ENCODE peak calls at places on chromosomes 4 and X, in four cellular contexts. P is A549, S is lower lobe of right lung, K is uterus. J is an unnamed sample.

GRCh38 chrX:68090266-68090665 is 343.0 kb downstream of the OPHN1 start:
- DNase-seq in S (no peak), P (peak; percentile 3), K (no peak), J (no peak)

GRCh38 chr4:150215601-150216000 is 137.4 kb downstream of the DCLK2 start:
- DNase-seq in P (no peak), S (no peak), K (no peak), J (no peak)

GRCh38 chrX:49308604-49309269 is 5.3 kb downstream of the GAGE10 start:
- DNase-seq in P (no peak), S (peak; percentile 57), K (peak; percentile 37), J (no peak)

GRCh38 chr4:9880411-9881197 is 99.2 kb downstream of the DRD5 start:
- DNase-seq in P (no peak), S (no peak), K (no peak), J (no peak)

GRCh38 chr4:5969336-5969735 is 48.9 kb downstream of the C4orf50 start:
- DNase-seq in K (no peak), S (no peak), P (no peak), J (no peak)

GRCh38 chrX:78333521-78333920 is 6.1 kb upstream of the CYSLTR1 start:
- DNase-seq in S (no peak), P (no peak), K (no peak), J (no peak)

GRCh38 chrX:154432210-154432609 is 3.7 kb downstream of the ATP6AP1 start:
- DNase-seq in K (no peak), P (no peak), S (no peak), J (no peak)

GRCh38 chrX:104318330-104319009 is 63.7 kb upstream of the ESX1 start:
- DNase-seq in S (no peak), K (no peak), P (peak; percentile 79), J (no peak)

GRCh38 chr4:72209600-72209999 is 177.8 kb downstream of the NPFFR2 start:
- DNase-seq in S (no peak), P (no peak), K (no peak), J (no peak)

GRCh38 chr4:123976285-123976684 is 579.7 kb downstream of the SPRY1 start:
- DNase-seq in K (no peak), S (no peak), P (no peak), J (no peak)

GRCh38 chr4:121706595-121707021 is 9.8 kb upstream of the ANXA5 start:
- DNase-seq in S (no peak), P (no peak), K (no peak), J (no peak)

GRCh38 chr4:19213388-19213787 is 1038.3 kb upstream of the SLIT2 start:
- DNase-seq in K (no peak), P (no peak), S (no peak), J (no peak)

GRCh38 chr4:44638091-44638490 is 13.3 kb downstream of the YIPF7 start:
- DNase-seq in K (no peak), S (no peak), P (no peak), J (no peak)

GRCh38 chr4:118920247-118920646 is 31.6 kb downstream of the SYNPO2 start:
- DNase-seq in K (peak; percentile 34), P (no peak), S (no peak), J (no peak)

GRCh38 chr4:752196-752861 is 46.7 kb downstream of the PCGF3 start:
- DNase-seq in P (no peak), S (peak; percentile 41), K (no peak), J (no peak)

GRCh38 chr4:163107754-163108153 is 58.9 kb downstream of the NAF1 start:
- DNase-seq in P (peak; percentile 2), K (no peak), S (no peak), J (no peak)

GRCh38 chr4:147620315-147620714 is 3.1 kb downstream of the TMEM184C start:
- DNase-seq in K (no peak), P (no peak), S (no peak), J (no peak)

GRCh38 chr4:2304877-2305561 is 43.1 kb upstream of the MXD4 start:
- DNase-seq in S (no peak), K (no peak), P (no peak), J (no peak)

GRCh38 chr4:1293981-1294380 is 4.3 kb downstream of the MAEA start:
- DNase-seq in K (no peak), P (no peak), S (no peak), J (no peak)

GRCh38 chr4:7772708-7773385 is 166.8 kb downstream of the AFAP1 start:
- DNase-seq in P (no peak), K (peak; percentile 59), S (no peak), J (no peak)

GRCh38 chrX:13078739-13079444 is 34.5 kb upstream of the FAM9C start:
- DNase-seq in P (no peak), S (no peak), K (peak; percentile 58), J (no peak)

GRCh38 chr4:64718091-64718490 is 308.8 kb upstream of the TECRL start:
- DNase-seq in P (no peak), S (no peak), K (no peak), J (no peak)

GRCh38 chr4:147318581-147318980 is 162.3 kb upstream of the EDNRA start:
- DNase-seq in P (no peak), S (no peak), K (no peak), J (no peak)

GRCh38 chrX:78619829-78620228 is 39.3 kb downstream of the RTL3 start:
- DNase-seq in K (no peak), P (no peak), S (no peak), J (no peak)

GRCh38 chrX:56802921-56803848 is 74.1 kb downstream of the NBDY start:
- DNase-seq in K (peak; percentile 87), P (no peak), S (no peak), J (peak; percentile 16)

GRCh38 chrX:53605004-53605403 is 81.5 kb downstream of the HUWE1 start:
- DNase-seq in P (no peak), S (no peak), K (no peak), J (no peak)

GRCh38 chr4:28966982-28967381 is 1753.2 kb upstream of the PCDH7 start:
- DNase-seq in K (no peak), P (no peak), S (no peak), J (no peak)

GRCh38 chr4:2859514-2859913 is 15.9 kb downstream of the ADD1 start:
- DNase-seq in S (no peak), K (no peak), P (no peak), J (no peak)

GRCh38 chr4:186651181-186651603 is 72.5 kb downstream of the FAT1 start:
- DNase-seq in P (no peak), K (no peak), S (no peak), J (no peak)

GRCh38 chr4:138014664-138015288 is 227.4 kb downstream of the SLC7A11 start:
- DNase-seq in P (no peak), K (no peak), S (no peak), J (no peak)

GRCh38 chr4:112830753-112831386 is 193.9 kb downstream of the LARP7 start:
- DNase-seq in K (no peak), P (no peak), S (no peak), J (no peak)

GRCh38 chr4:112836895-112837294 is 200.0 kb downstream of the LARP7 start:
- DNase-seq in S (no peak), P (no peak), K (no peak), J (no peak)

GRCh38 chr4:112832493-112832892 is 195.6 kb downstream of the LARP7 start:
- DNase-seq in S (no peak), K (no peak), P (no peak), J (no peak)
- H3K9me3 ChIP-seq in S (no peaks in the 10 kb centered on the region), K (no peaks in the 10 kb centered on the region), P (no peaks in the 10 kb centered on the region), J (peaks cover 3% of the 10 kb centered on the region)

DNA sequence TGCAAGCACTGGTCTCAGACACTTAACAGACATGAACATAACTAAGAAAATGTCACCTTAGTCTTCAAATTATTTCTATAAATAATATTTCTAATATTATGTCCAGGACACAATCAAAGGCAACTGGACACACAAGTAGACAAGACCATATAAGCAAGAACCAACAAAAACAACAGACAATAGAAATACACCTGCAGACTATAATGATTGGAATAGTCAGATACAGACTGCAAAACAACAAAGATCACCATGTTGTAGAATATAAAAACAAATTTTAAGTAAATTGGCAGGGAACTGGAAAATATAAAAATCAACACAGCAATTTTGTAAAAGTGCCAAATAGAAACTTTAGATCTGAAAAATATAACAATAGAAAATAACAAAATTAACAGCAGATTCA is 220.7 kb downstream of the CLCN4 start:
- DNase-seq in P (no peak), S (no peak), K (no peak), J (no peak)
- H3K9me3 ChIP-seq in P (peaks cover 14% of the 10 kb centered on the region), S (peaks cover 3% of the 10 kb centered on the region), K (peaks cover 6% of the 10 kb centered on the region), J (no peaks in the 10 kb centered on the region)

GRCh38 chr4:96729641-96730040 is 889.7 kb downstream of the PDHA2 start:
- DNase-seq in S (no peak), K (no peak), P (no peak), J (no peak)
- H3K9me3 ChIP-seq in S (no peaks in the 10 kb centered on the region), K (no peaks in the 10 kb centered on the region), P (no peaks in the 10 kb centered on the region), J (no peaks in the 10 kb centered on the region)

DNA sequence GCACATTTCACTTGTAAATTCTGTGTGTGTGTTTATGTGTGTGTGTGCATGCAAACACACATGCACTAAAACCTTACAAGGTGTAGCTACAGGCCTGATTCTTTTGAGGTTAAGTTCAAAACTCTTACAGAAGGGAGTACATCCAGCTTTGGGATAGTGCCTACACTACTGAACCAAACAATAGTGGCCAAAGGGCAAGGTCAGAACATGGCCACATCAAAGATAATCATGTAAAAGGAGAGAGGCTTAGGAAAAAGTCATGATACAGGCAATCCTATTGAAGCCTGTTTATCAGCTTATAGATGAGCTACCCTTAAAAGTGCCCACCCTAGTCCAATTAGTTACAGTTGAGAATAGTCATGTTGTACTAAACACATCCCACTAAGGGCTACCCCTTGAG is 139.6 kb downstream of the IDS start:
- DNase-seq in P (no peak), S (no peak), K (no peak), J (no peak)
- H3K9me3 ChIP-seq in P (no peaks in the 10 kb centered on the region), S (no peaks in the 10 kb centered on the region), K (no peaks in the 10 kb centered on the region), J (no peaks in the 10 kb centered on the region)

GRCh38 chrX:144809025-144809424 is 438.3 kb upstream of the SPANXN1 start:
- DNase-seq in K (no peak), P (no peak), S (no peak), J (no peak)
- H3K9me3 ChIP-seq in K (no peaks in the 10 kb centered on the region), P (no peaks in the 10 kb centered on the region), S (no peaks in the 10 kb centered on the region), J (no peaks in the 10 kb centered on the region)

GRCh38 chr4:58188313-58188712 is 1078.1 kb upstream of the IGFBP7 start:
- DNase-seq in P (no peak), K (no peak), S (no peak), J (no peak)

GRCh38 chr4:58191086-58191485 is 1080.9 kb upstream of the IGFBP7 start:
- DNase-seq in K (no peak), S (no peak), P (peak; percentile 1), J (no peak)

GRCh38 chr4:58192217-58192616 is 1082.0 kb upstream of the IGFBP7 start:
- DNase-seq in K (no peak), P (no peak), S (no peak), J (no peak)
- H3K9me3 ChIP-seq in K (no peaks in the 10 kb centered on the region), P (no peaks in the 10 kb centered on the region), S (no peaks in the 10 kb centered on the region), J (no peaks in the 10 kb centered on the region)

GRCh38 chrX:148466292-148466691 is 34.1 kb upstream of the AFF2 start:
- DNase-seq in P (no peak), S (no peak), K (no peak), J (no peak)

GRCh38 chrX:148470324-148470723 is 30.1 kb upstream of the AFF2 start:
- DNase-seq in P (no peak), S (no peak), K (no peak), J (no peak)
- H3K9me3 ChIP-seq in P (no peaks in the 10 kb centered on the region), S (no peaks in the 10 kb centered on the region), K (no peaks in the 10 kb centered on the region), J (no peaks in the 10 kb centered on the region)

GRCh38 chrX:72057844-72058243 is 73.9 kb downstream of the RTL5 start:
- DNase-seq in P (no peak), K (no peak), S (no peak), J (no peak)
- H3K9me3 ChIP-seq in P (no peaks in the 10 kb centered on the region), K (no peaks in the 10 kb centered on the region), S (no peaks in the 10 kb centered on the region), J (no peaks in the 10 kb centered on the region)